ENCODE peak calls at places on chromosomes 7 and 10, in ten cellular contexts. One of them, this sample, is unnamed.

GRCh38 chr10:11724938-11725776 is 17.0 kb upstream of the ECHDC3 start:
- DNase-seq in Panc1: peak; percentile 41
- DNase-seq in MM.1S: peak; percentile 56
- DNase-seq in psoas muscle: no peak
- DNase-seq in cardiac muscle cell: peak; percentile 60
- DNase-seq in body of pancreas: no peak
- DNase-seq in sigmoid colon: no peak
- DNase-seq in PC-3: peak; percentile 63
- DNase-seq in adrenal gland: peak; percentile 39
- DNase-seq in Caco-2: no peak
- DNase-seq in this sample: peak; percentile 8

GRCh38 chr7:4073052-4073451 is 609.0 kb upstream of the FOXK1 start:
- DNase-seq in MM.1S: no peak
- DNase-seq in Caco-2: no peak
- DNase-seq in body of pancreas: no peak
- DNase-seq in sigmoid colon: no peak
- DNase-seq in Panc1: no peak
- DNase-seq in psoas muscle: no peak
- DNase-seq in PC-3: no peak
- DNase-seq in adrenal gland: no peak
- DNase-seq in cardiac muscle cell: no peak
- DNase-seq in this sample: no peak

GRCh38 chr7:19024261-19024660 is 93.2 kb downstream of the TWIST1 start:
- DNase-seq in psoas muscle: no peak
- DNase-seq in PC-3: peak; percentile 25
- DNase-seq in sigmoid colon: no peak
- DNase-seq in Panc1: no peak
- DNase-seq in adrenal gland: no peak
- DNase-seq in cardiac muscle cell: no peak
- DNase-seq in Caco-2: no peak
- DNase-seq in body of pancreas: no peak
- DNase-seq in MM.1S: no peak
- DNase-seq in this sample: no peak

GRCh38 chr7:30136743-30137485 is 2.1 kb downstream of the MTURN start:
- DNase-seq in cardiac muscle cell: no peak
- DNase-seq in Caco-2: no peak
- DNase-seq in PC-3: no peak
- DNase-seq in psoas muscle: no peak
- DNase-seq in body of pancreas: no peak
- DNase-seq in adrenal gland: no peak
- DNase-seq in MM.1S: no peak
- DNase-seq in sigmoid colon: no peak
- DNase-seq in Panc1: no peak
- DNase-seq in this sample: no peak

GRCh38 chr7:98205162-98205845 is 5.9 kb upstream of the BHLHA15 start:
- DNase-seq in PC-3: no peak
- DNase-seq in cardiac muscle cell: no peak
- DNase-seq in MM.1S: no peak
- DNase-seq in Caco-2: no peak
- DNase-seq in sigmoid colon: no peak
- DNase-seq in adrenal gland: no peak
- DNase-seq in psoas muscle: no peak
- DNase-seq in body of pancreas: no peak
- DNase-seq in Panc1: no peak
- DNase-seq in this sample: no peak

GRCh38 chr10:12766222-12766621 is 235.3 kb downstream of the CCDC3 start:
- DNase-seq in PC-3: no peak
- DNase-seq in adrenal gland: no peak
- DNase-seq in psoas muscle: no peak
- DNase-seq in sigmoid colon: no peak
- DNase-seq in body of pancreas: no peak
- DNase-seq in Panc1: no peak
- DNase-seq in Caco-2: no peak
- DNase-seq in MM.1S: no peak
- DNase-seq in cardiac muscle cell: no peak
- DNase-seq in this sample: no peak

GRCh38 chr7:57449904-57450303 is at the start of gene ZNF716:
- DNase-seq in Caco-2: no peak
- DNase-seq in psoas muscle: no peak
- DNase-seq in Panc1: no peak
- DNase-seq in body of pancreas: no peak
- DNase-seq in MM.1S: no peak
- DNase-seq in sigmoid colon: no peak
- DNase-seq in PC-3: no peak
- DNase-seq in adrenal gland: no peak
- DNase-seq in cardiac muscle cell: no peak
- DNase-seq in this sample: no peak

GRCh38 chr10:57338823-57339558 is 928.7 kb downstream of the IPMK start:
- DNase-seq in sigmoid colon: no peak
- DNase-seq in body of pancreas: no peak
- DNase-seq in cardiac muscle cell: peak; percentile 48
- DNase-seq in PC-3: peak; percentile 86
- DNase-seq in Caco-2: no peak
- DNase-seq in MM.1S: peak; percentile 70
- DNase-seq in adrenal gland: peak; percentile 30
- DNase-seq in Panc1: peak; percentile 17
- DNase-seq in psoas muscle: no peak
- DNase-seq in this sample: no peak

GRCh38 chr10:60430017-60430416 is 40.3 kb upstream of the ANK3 start:
- DNase-seq in PC-3: peak; percentile 95
- DNase-seq in Caco-2: no peak
- DNase-seq in body of pancreas: no peak
- DNase-seq in MM.1S: no peak
- DNase-seq in cardiac muscle cell: no peak
- DNase-seq in psoas muscle: no peak
- DNase-seq in adrenal gland: no peak
- DNase-seq in Panc1: no peak
- DNase-seq in sigmoid colon: no peak
- DNase-seq in this sample: no peak

GRCh38 chr10:99888623-99889022 is 106.2 kb downstream of the ABCC2 start:
- DNase-seq in Caco-2: no peak
- DNase-seq in PC-3: no peak
- DNase-seq in adrenal gland: peak; percentile 74
- DNase-seq in Panc1: no peak
- DNase-seq in MM.1S: no peak
- DNase-seq in psoas muscle: no peak
- DNase-seq in body of pancreas: no peak
- DNase-seq in sigmoid colon: no peak
- DNase-seq in cardiac muscle cell: no peak
- DNase-seq in this sample: no peak

GRCh38 chr10:113746188-113746950 is 5.1 kb upstream of the PLEKHS1 start:
- DNase-seq in MM.1S: no peak
- DNase-seq in PC-3: peak; percentile 8
- DNase-seq in cardiac muscle cell: no peak
- DNase-seq in psoas muscle: no peak
- DNase-seq in Caco-2: peak; percentile 40
- DNase-seq in Panc1: no peak
- DNase-seq in adrenal gland: no peak
- DNase-seq in body of pancreas: no peak
- DNase-seq in sigmoid colon: no peak
- DNase-seq in this sample: no peak

GRCh38 chr7:140533394-140533872 is 54.1 kb upstream of the MKRN1 start:
- DNase-seq in psoas muscle: no peak
- DNase-seq in sigmoid colon: peak; percentile 39
- DNase-seq in body of pancreas: no peak
- DNase-seq in Panc1: no peak
- DNase-seq in adrenal gland: no peak
- DNase-seq in PC-3: no peak
- DNase-seq in MM.1S: no peak
- DNase-seq in cardiac muscle cell: no peak
- DNase-seq in Caco-2: no peak
- DNase-seq in this sample: no peak

GRCh38 chr10:79019961-79020491 is 48.7 kb upstream of the ZMIZ1 start:
- DNase-seq in cardiac muscle cell: peak; percentile 63
- DNase-seq in Caco-2: peak; percentile 28
- DNase-seq in body of pancreas: no peak
- DNase-seq in sigmoid colon: peak; percentile 87
- DNase-seq in Panc1: no peak
- DNase-seq in adrenal gland: no peak
- DNase-seq in PC-3: no peak
- DNase-seq in MM.1S: no peak
- DNase-seq in psoas muscle: peak; percentile 73
- DNase-seq in this sample: no peak

GRCh38 chr10:31896972-31897384 is 31.7 kb downstream of the ARHGAP12 start:
- DNase-seq in psoas muscle: no peak
- DNase-seq in MM.1S: no peak
- DNase-seq in body of pancreas: no peak
- DNase-seq in Panc1: no peak
- DNase-seq in PC-3: peak; percentile 63
- DNase-seq in cardiac muscle cell: no peak
- DNase-seq in Caco-2: no peak
- DNase-seq in sigmoid colon: no peak
- DNase-seq in adrenal gland: no peak
- DNase-seq in this sample: no peak

GRCh38 chr10:120891367-120891766 is 40.2 kb downstream of the WDR11 start:
- DNase-seq in Panc1: no peak
- DNase-seq in sigmoid colon: no peak
- DNase-seq in psoas muscle: no peak
- DNase-seq in MM.1S: no peak
- DNase-seq in cardiac muscle cell: no peak
- DNase-seq in adrenal gland: no peak
- DNase-seq in PC-3: no peak
- DNase-seq in Caco-2: no peak
- DNase-seq in body of pancreas: no peak
- DNase-seq in this sample: no peak

GRCh38 chr7:155190608-155191536 is 106.8 kb upstream of the INSIG1 start:
- DNase-seq in Caco-2: no peak
- DNase-seq in PC-3: peak; percentile 39
- DNase-seq in psoas muscle: peak; percentile 63
- DNase-seq in adrenal gland: peak; percentile 61
- DNase-seq in cardiac muscle cell: peak; percentile 66
- DNase-seq in body of pancreas: peak; percentile 72
- DNase-seq in sigmoid colon: no peak
- DNase-seq in Panc1: no peak
- DNase-seq in MM.1S: peak; percentile 39
- DNase-seq in this sample: peak; percentile 39

GRCh38 chr10:59709472-59710125 is at the start of gene SLC16A9:
- DNase-seq in Caco-2: peak; percentile 71
- DNase-seq in Panc1: no peak
- DNase-seq in PC-3: peak; percentile 83
- DNase-seq in body of pancreas: peak; percentile 55
- DNase-seq in adrenal gland: peak; percentile 86
- DNase-seq in sigmoid colon: peak; percentile 67
- DNase-seq in cardiac muscle cell: peak; percentile 75
- DNase-seq in psoas muscle: peak; percentile 52
- DNase-seq in MM.1S: peak; percentile 77
- DNase-seq in this sample: peak; percentile 92

GRCh38 chr7:111933614-111934013 is 272.6 kb downstream of the DOCK4 start:
- DNase-seq in adrenal gland: no peak
- DNase-seq in PC-3: no peak
- DNase-seq in sigmoid colon: no peak
- DNase-seq in cardiac muscle cell: no peak
- DNase-seq in psoas muscle: no peak
- DNase-seq in Caco-2: no peak
- DNase-seq in MM.1S: no peak
- DNase-seq in Panc1: no peak
- DNase-seq in body of pancreas: no peak
- DNase-seq in this sample: no peak

DNA sequence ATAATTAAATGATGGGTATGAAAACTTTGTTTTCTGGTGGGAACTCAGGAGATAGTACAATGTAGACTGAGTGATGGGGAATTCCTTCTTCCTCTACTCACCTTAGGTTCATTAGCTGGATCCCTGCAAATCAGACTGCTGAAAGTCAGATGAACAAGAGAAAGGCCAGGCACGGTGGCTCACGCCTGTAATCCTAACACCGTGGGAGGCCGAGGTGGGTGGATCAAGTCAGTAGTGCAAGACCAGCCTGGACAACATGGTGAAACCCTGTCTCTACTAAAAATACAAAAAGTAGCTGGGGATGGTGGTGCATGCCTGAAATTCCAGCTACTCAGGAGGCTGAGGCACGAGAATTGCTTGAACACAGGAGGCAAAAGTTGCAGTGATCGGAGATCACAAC is 28.7 kb upstream of the ST8SIA6 start:
- DNase-seq in PC-3: no peak
- DNase-seq in Panc1: no peak
- DNase-seq in body of pancreas: no peak
- DNase-seq in psoas muscle: no peak
- DNase-seq in adrenal gland: no peak
- DNase-seq in MM.1S: no peak
- DNase-seq in sigmoid colon: no peak
- DNase-seq in cardiac muscle cell: no peak
- DNase-seq in Caco-2: no peak
- DNase-seq in this sample: no peak
- H3K9me3 ChIP-seq in PC-3: no peaks in the 10 kb centered on the region
- H3K9me3 ChIP-seq in Panc1: no peaks in the 10 kb centered on the region
- H3K9me3 ChIP-seq in body of pancreas: no peaks in the 10 kb centered on the region
- H3K9me3 ChIP-seq in psoas muscle: no peaks in the 10 kb centered on the region
- H3K9me3 ChIP-seq in adrenal gland: no peaks in the 10 kb centered on the region
- H3K9me3 ChIP-seq in MM.1S: no peaks in the 10 kb centered on the region
- H3K9me3 ChIP-seq in sigmoid colon: peaks cover 3% of the 10 kb centered on the region
- H3K9me3 ChIP-seq in cardiac muscle cell: no peaks in the 10 kb centered on the region
- H3K9me3 ChIP-seq in Caco-2: no peaks in the 10 kb centered on the region
- H3K9me3 ChIP-seq in this sample: no peaks in the 10 kb centered on the region

DNA sequence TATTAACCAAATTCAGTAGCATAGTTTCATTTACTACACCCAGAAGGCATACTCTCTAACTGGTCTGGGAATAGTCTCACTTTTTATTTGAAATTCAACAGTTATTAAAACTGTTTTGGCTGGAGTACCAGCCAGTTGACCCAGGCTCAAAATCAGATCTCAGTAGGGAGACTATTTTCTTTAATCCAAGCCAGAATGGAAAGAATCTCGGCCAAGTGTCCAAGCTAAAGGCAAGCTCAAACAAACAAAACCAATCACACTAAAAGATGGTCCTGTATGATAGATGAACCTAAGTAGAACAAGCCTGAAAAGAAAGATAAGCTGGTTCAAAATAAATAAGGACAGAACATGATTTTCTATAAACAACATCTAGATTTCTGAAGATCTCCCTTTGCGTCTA is 259.6 kb upstream of the POM121L12 start:
- DNase-seq in MM.1S: no peak
- DNase-seq in PC-3: no peak
- DNase-seq in body of pancreas: no peak
- DNase-seq in Panc1: no peak
- DNase-seq in Caco-2: no peak
- DNase-seq in adrenal gland: no peak
- DNase-seq in sigmoid colon: no peak
- DNase-seq in cardiac muscle cell: no peak
- DNase-seq in psoas muscle: no peak
- DNase-seq in this sample: no peak
- H3K36me3 ChIP-seq in MM.1S: no peaks in the 10 kb centered on the region
- H3K36me3 ChIP-seq in PC-3: no peaks in the 10 kb centered on the region
- H3K36me3 ChIP-seq in body of pancreas: no peaks in the 10 kb centered on the region
- H3K36me3 ChIP-seq in Panc1: no peaks in the 10 kb centered on the region
- H3K36me3 ChIP-seq in Caco-2: no peaks in the 10 kb centered on the region
- H3K36me3 ChIP-seq in adrenal gland: no peaks in the 10 kb centered on the region
- H3K36me3 ChIP-seq in sigmoid colon: no peaks in the 10 kb centered on the region
- H3K36me3 ChIP-seq in cardiac muscle cell: no peaks in the 10 kb centered on the region
- H3K36me3 ChIP-seq in psoas muscle: no peaks in the 10 kb centered on the region
- H3K36me3 ChIP-seq in this sample: no peaks in the 10 kb centered on the region

GRCh38 chr7:139341058-139341775 is at the start of gene FMC1:
- DNase-seq in sigmoid colon: peak; percentile 98
- DNase-seq in adrenal gland: peak; percentile 95
- DNase-seq in Caco-2: peak; percentile 95
- DNase-seq in body of pancreas: peak; percentile 93
- DNase-seq in psoas muscle: peak; percentile 93
- DNase-seq in MM.1S: peak; percentile 96
- DNase-seq in cardiac muscle cell: peak; percentile 94
- DNase-seq in Panc1: peak; percentile 94
- DNase-seq in PC-3: peak; percentile 82
- DNase-seq in this sample: peak; percentile 95
- TF ChIP-seq CTCF in sigmoid colon: peak; percentile 57
- TF ChIP-seq CTCF in adrenal gland: peak; percentile 67
- TF ChIP-seq CTCF in Caco-2: peak; percentile 29
- TF ChIP-seq CTCF in body of pancreas: peak; percentile 43
- TF ChIP-seq CTCF in psoas muscle: peak; percentile 47
- TF ChIP-seq CTCF in MM.1S: peak; percentile 30
- TF ChIP-seq CTCF in cardiac muscle cell: peak; percentile 36
- TF ChIP-seq CTCF in Panc1: no peak
- TF ChIP-seq CTCF in PC-3: peak; percentile 45
- TF ChIP-seq CTCF in this sample: peak; percentile 20

GRCh38 chr7:158502068-158502750 is 85.4 kb downstream of the PTPRN2 start:
- DNase-seq in psoas muscle: no peak
- DNase-seq in MM.1S: no peak
- DNase-seq in sigmoid colon: no peak
- DNase-seq in PC-3: no peak
- DNase-seq in Panc1: no peak
- DNase-seq in Caco-2: no peak
- DNase-seq in cardiac muscle cell: no peak
- DNase-seq in body of pancreas: no peak
- DNase-seq in adrenal gland: no peak
- DNase-seq in this sample: no peak
- H3K9me3 ChIP-seq in psoas muscle: no peaks in the 10 kb centered on the region
- H3K9me3 ChIP-seq in MM.1S: no peaks in the 10 kb centered on the region
- H3K9me3 ChIP-seq in sigmoid colon: peaks cover 5% of the 10 kb centered on the region
- H3K9me3 ChIP-seq in PC-3: peaks cover 4% of the 10 kb centered on the region
- H3K9me3 ChIP-seq in Panc1: peaks cover 18% of the 10 kb centered on the region
- H3K9me3 ChIP-seq in Caco-2: peaks cover 13% of the 10 kb centered on the region
- H3K9me3 ChIP-seq in cardiac muscle cell: no peaks in the 10 kb centered on the region
- H3K9me3 ChIP-seq in body of pancreas: no peaks in the 10 kb centered on the region
- H3K9me3 ChIP-seq in adrenal gland: no peaks in the 10 kb centered on the region
- H3K9me3 ChIP-seq in this sample: peaks cover 2% of the 10 kb centered on the region

This sample was measured in WERI-Rb-1.